ENCODE peak calls at places on chromosomes 5 and 9, in five cellular contexts. Y is IMR-90, K is T-helper 2 cell, H is epithelial cell of prostate, S is Ammon's horn. C is an unnamed sample.

GRCh38 chr9:121350993-121351561 is 19.0 kb downstream of the STOM start:
- DNase-seq in Y (peak), K (no peak), S (peak), H (peak), C (no peak)

GRCh38 chr9:96417610-96418073 is 528 bp downstream of the ZNF367 start:
- DNase-seq in H (no peak), K (no peak), Y (no peak), S (no peak), C (no peak)

GRCh38 chr9:96058218-96058617 is 182.7 kb downstream of the ERCC6L2 start:
- DNase-seq in S (no peak), K (no peak), Y (no peak), H (no peak), C (no peak)

GRCh38 chr5:126754609-126755008 is 22.3 kb upstream of the LMNB1 start:
- DNase-seq in K (no peak), H (no peak), S (no peak), Y (no peak), C (no peak)

GRCh38 chr9:128636024-128636390 is 20.6 kb downstream of the DYNC2I2 start:
- DNase-seq in H (no peak), S (no peak), Y (no peak), K (no peak), C (no peak)

GRCh38 chr9:128249914-128250838 is 25.6 kb downstream of the GOLGA2 start:
- DNase-seq in S (peak), Y (peak), K (peak), H (peak), C (peak)

GRCh38 chr5:7745882-7746735 is 104.8 kb downstream of the CFAP90 start:
- DNase-seq in H (no peak), S (peak), Y (peak), K (peak), C (peak)

GRCh38 chr5:66596791-66597757 is 881 bp downstream of the MAST4 start:
- DNase-seq in S (peak), Y (no peak), K (no peak), H (no peak), C (no peak)

GRCh38 chr9:123360161-123361085 is 4.4 kb downstream of the CRB2 start:
- DNase-seq in K (no peak), S (no peak), H (no peak), Y (no peak), C (peak)

GRCh38 chr5:9507974-9508373 is 37.9 kb downstream of the SEMA5A start:
- DNase-seq in K (no peak), H (no peak), Y (peak), S (peak), C (no peak)

GRCh38 chr5:42572313-42572712 is 149.1 kb downstream of the GHR start:
- DNase-seq in K (no peak), S (no peak), H (no peak), Y (no peak), C (no peak)

GRCh38 chr5:148107608-148108007 is 43.8 kb downstream of the SPINK5 start:
- DNase-seq in K (no peak), S (no peak), H (no peak), Y (no peak), C (no peak)